ENCODE peak calls at places on chromosomes 5 and 9, in six cellular contexts. G is spleen; Q is activated CD4-positive, alpha-beta T cell treated with anti-CD3 and anti-CD28 coated beads, Interleukin-2, amount 10 ng/mL, durations not matched to agents 24 days and 14 days; K is GDM1; I is non-pigmented ciliary epithelial cell; L is activated naive CD4-positive, alpha-beta T cell. O is an unnamed sample.
A peak's percentile ranks its signal among the peaks of the same experiment; 100 is the strongest.

GRCh38 chr9:94833802-94834201 is 107.3 kb downstream of the AOPEP start:
- DNase-seq in G (no peak), Q (no peak), K (no peak), I (no peak), L (no peak), O (no peak)

GRCh38 chr9:112179816-112180215 is 4.7 kb upstream of the SUSD1 start:
- DNase-seq in G (no peak), Q (no peak), K (no peak), I (no peak), L (no peak), O (no peak)

GRCh38 chr9:289121-289520 is 74.5 kb downstream of the DOCK8 start:
- DNase-seq in G (no peak), Q (no peak), K (no peak), I (no peak), L (no peak), O (no peak)

GRCh38 chr5:147567917-147568598 is 58.2 kb upstream of the DPYSL3 start:
- DNase-seq in G (no peak), Q (no peak), K (no peak), I (peak; percentile 61), L (no peak), O (no peak)

GRCh38 chr9:124450241-124450924 is at the start of gene ADGRD2:
- DNase-seq in G (peak; percentile 67), Q (no peak), K (no peak), I (no peak), L (no peak), O (peak; percentile 81)

GRCh38 chr9:127154390-127155191 is 32.2 kb upstream of the ANGPTL2 start:
- DNase-seq in G (no peak), Q (no peak), K (no peak), I (no peak), L (no peak), O (peak; percentile 76)

GRCh38 chr9:35114113-35114847 is 1.4 kb downstream of the ATOSB start:
- DNase-seq in G (peak; percentile 91), Q (peak; percentile 94), K (peak; percentile 80), I (peak; percentile 91), L (peak; percentile 20), O (no peak)

GRCh38 chr5:187042-187431 is 4.3 kb upstream of the LRRC14B start:
- DNase-seq in G (peak; percentile 58), Q (no peak), K (no peak), I (no peak), L (no peak), O (no peak)

GRCh38 chr5:181190711-181191525 is 14.1 kb downstream of the TRIM7 start:
- DNase-seq in G (peak; percentile 91), Q (peak; percentile 86), K (no peak), I (no peak), L (no peak), O (peak; percentile 92)

GRCh38 chr5:68659876-68660275 is 433.9 kb upstream of the SLC30A5 start:
- DNase-seq in G (no peak), Q (no peak), K (no peak), I (no peak), L (no peak), O (no peak)

GRCh38 chr9:107705521-107705920 is 216.0 kb upstream of the KLF4 start:
- DNase-seq in G (no peak), Q (no peak), K (no peak), I (no peak), L (no peak), O (no peak)

GRCh38 chr9:113675475-113675941 is 200.6 kb upstream of the ZNF618 start:
- DNase-seq in G (no peak), Q (no peak), K (peak; percentile 40), I (peak; percentile 96), L (no peak), O (no peak)

GRCh38 chr5:65483474-65484346 is 2.0 kb upstream of the ADAMTS6 start:
- DNase-seq in G (no peak), Q (peak; percentile 59), K (peak; percentile 17), I (peak; percentile 46), L (no peak), O (no peak)

GRCh38 chr5:36359267-36359666 is 57.6 kb upstream of the RANBP3L start:
- DNase-seq in G (no peak), Q (peak; percentile 48), K (no peak), I (no peak), L (no peak), O (no peak)

GRCh38 chr5:154771383-154771901 is 16.3 kb downstream of the LARP1 start:
- DNase-seq in G (no peak), Q (no peak), K (no peak), I (peak; percentile 77), L (no peak), O (no peak)

GRCh38 chr5:150644058-150644457 is 3.6 kb downstream of the SYNPO start:
- DNase-seq in G (no peak), Q (no peak), K (no peak), I (no peak), L (no peak), O (no peak)

GRCh38 chr5:37838152-37838932 is 1.5 kb downstream of the GDNF start:
- DNase-seq in G (no peak), Q (peak; percentile 60), K (no peak), I (no peak), L (no peak), O (peak; percentile 66)

GRCh38 chr9:12502520-12502919 is 190.7 kb upstream of the TYRP1 start:
- DNase-seq in G (no peak), Q (no peak), K (no peak), I (no peak), L (no peak), O (no peak)

GRCh38 chr9:120890415-120891254 is 13.6 kb upstream of the PHF19 start:
- DNase-seq in G (no peak), Q (peak; percentile 86), K (no peak), I (no peak), L (no peak), O (no peak)

GRCh38 chr5:36462295-36463021 is 143.9 kb upstream of the SLC1A3 start:
- DNase-seq in G (no peak), Q (no peak), K (no peak), I (no peak), L (no peak), O (no peak)

GRCh38 chr5:65032250-65032649 is 263.5 kb downstream of the CWC27 start:
- DNase-seq in G (no peak), Q (peak; percentile 51), K (no peak), I (peak; percentile 81), L (no peak), O (no peak)

GRCh38 chr5:95884021-95884333 is 61.5 kb upstream of the GLRX start:
- DNase-seq in G (no peak), Q (peak; percentile 46), K (no peak), I (no peak), L (no peak), O (no peak)

GRCh38 chr5:98986556-98986955 is 57.7 kb upstream of the CHD1 start:
- DNase-seq in G (no peak), Q (no peak), K (no peak), I (no peak), L (no peak), O (no peak)

GRCh38 chr5:151202381-151203139 is 21.3 kb downstream of the CCDC69 start:
- DNase-seq in G (no peak), Q (no peak), K (no peak), I (peak; percentile 43), L (no peak), O (peak; percentile 28)

GRCh38 chr9:92180669-92181181 is 65.5 kb upstream of the SPTLC1 start:
- DNase-seq in G (no peak), Q (no peak), K (peak; percentile 38), I (peak; percentile 76), L (no peak), O (no peak)

GRCh38 chr5:103391659-103392058 is 133.1 kb downstream of the MACIR start:
- DNase-seq in G (no peak), Q (no peak), K (no peak), I (no peak), L (no peak), O (no peak)

GRCh38 chr9:116549061-116549664 is 137.9 kb upstream of the TRIM32 start:
- DNase-seq in G (no peak), Q (no peak), K (no peak), I (peak; percentile 72), L (no peak), O (peak; percentile 88)

GRCh38 chr5:154945695-154946301 is 4.9 kb downstream of the MRPL22 start:
- DNase-seq in G (no peak), Q (no peak), K (no peak), I (no peak), L (no peak), O (no peak)

GRCh38 chr5:126972062-126972895 is 58.1 kb downstream of the MARCHF3 start:
- DNase-seq in G (no peak), Q (peak; percentile 81), K (peak; percentile 48), I (no peak), L (no peak), O (no peak)

GRCh38 chr5:61277190-61277589 is 54.9 kb upstream of the ZSWIM6 start:
- DNase-seq in G (no peak), Q (peak; percentile 75), K (peak; percentile 25), I (no peak), L (no peak), O (no peak)

GRCh38 chr9:136779808-136780207 is 11.3 kb upstream of the TMEM141 start:
- DNase-seq in G (no peak), Q (no peak), K (no peak), I (no peak), L (no peak), O (no peak)

GRCh38 chr5:37722236-37723146 is 117.3 kb downstream of the GDNF start:
- DNase-seq in G (no peak), Q (peak; percentile 83), K (no peak), I (peak; percentile 89), L (no peak), O (no peak)

O was measured in upper lobe of left lung.